ENCODE peak calls at places on chromosomes 7 and 10, in six cellular contexts. C is HepG2, L is HCT116, U is SK-N-SH, J is K562, T is GM12878. H is an unnamed sample.

GRCh38 chr7:94632338-94633024 is 23.5 kb downstream of the SGCE start:
- DNase-seq in C (no peak), J (no peak), L (no peak), T (no peak), U (no peak), H (no peak)

GRCh38 chr7:66043681-66044497 is 31.7 kb upstream of the ASL start:
- DNase-seq in T (no peak), C (no peak), U (no peak), J (no peak), L (no peak), H (no peak)

GRCh38 chr7:50637725-50638643 is 72.8 kb upstream of the DDC start:
- DNase-seq in U (no peak), C (no peak), L (no peak), J (no peak), T (no peak), H (no peak)

GRCh38 chr7:81331061-81332018 is 412.5 kb upstream of the SEMA3C start:
- DNase-seq in T (no peak), J (no peak), U (peak; percentile 43), L (no peak), C (no peak), H (no peak)

GRCh38 chr7:63899691-63900393 is 98.8 kb upstream of the ZNF722 start:
- DNase-seq in C (no peak), L (no peak), J (peak; percentile 45), U (peak; percentile 95), T (no peak), H (no peak)

GRCh38 chr10:127012769-127013152 is 107.5 kb downstream of the DOCK1 start:
- DNase-seq in T (no peak), U (no peak), C (no peak), L (peak; percentile 18), J (no peak), H (peak; percentile 42)

GRCh38 chr10:13299437-13300287 is at the start of gene PHYH:
- DNase-seq in L (peak; percentile 64), U (peak; percentile 93), T (no peak), J (peak; percentile 83), C (peak; percentile 70), H (no peak)

GRCh38 chr7:46369933-46370654 is 449.0 kb upstream of the IGFBP3 start:
- DNase-seq in T (no peak), C (no peak), J (no peak), L (peak; percentile 7), U (no peak), H (no peak)

GRCh38 chr10:18113881-18114280 is 26.3 kb upstream of the CACNB2 start:
- DNase-seq in C (no peak), L (no peak), T (no peak), U (no peak), J (no peak), H (no peak)

GRCh38 chr7:4724648-4725013 is 42.5 kb downstream of the FOXK1 start:
- DNase-seq in U (peak; percentile 67), C (peak; percentile 58), L (no peak), J (no peak), T (no peak), H (no peak)

GRCh38 chr7:26348987-26349809 is 57.5 kb downstream of the SNX10 start:
- DNase-seq in T (no peak), L (no peak), C (no peak), J (no peak), U (no peak), H (no peak)

GRCh38 chr7:4797858-4798705 is 22.7 kb downstream of the AP5Z1 start:
- DNase-seq in J (peak; percentile 76), L (peak; percentile 16), T (no peak), C (peak; percentile 31), U (peak; percentile 97), H (peak; percentile 38)

GRCh38 chr7:79716329-79716728 is 262.9 kb upstream of the MAGI2 start:
- DNase-seq in L (no peak), J (no peak), U (no peak), T (no peak), C (no peak), H (no peak)

GRCh38 chr10:28875535-28876208 is 198.4 kb downstream of the BAMBI start:
- DNase-seq in U (no peak), L (no peak), C (peak; percentile 73), J (no peak), T (no peak), H (no peak)

GRCh38 chr7:16719699-16720098 is 33.9 kb upstream of the TSPAN13 start:
- DNase-seq in J (peak; percentile 80), C (no peak), U (no peak), L (no peak), T (no peak), H (no peak)

GRCh38 chr7:131061158-131061557 is 266.5 kb upstream of the MKLN1 start:
- DNase-seq in J (no peak), T (no peak), L (no peak), C (no peak), U (no peak), H (no peak)

DNA sequence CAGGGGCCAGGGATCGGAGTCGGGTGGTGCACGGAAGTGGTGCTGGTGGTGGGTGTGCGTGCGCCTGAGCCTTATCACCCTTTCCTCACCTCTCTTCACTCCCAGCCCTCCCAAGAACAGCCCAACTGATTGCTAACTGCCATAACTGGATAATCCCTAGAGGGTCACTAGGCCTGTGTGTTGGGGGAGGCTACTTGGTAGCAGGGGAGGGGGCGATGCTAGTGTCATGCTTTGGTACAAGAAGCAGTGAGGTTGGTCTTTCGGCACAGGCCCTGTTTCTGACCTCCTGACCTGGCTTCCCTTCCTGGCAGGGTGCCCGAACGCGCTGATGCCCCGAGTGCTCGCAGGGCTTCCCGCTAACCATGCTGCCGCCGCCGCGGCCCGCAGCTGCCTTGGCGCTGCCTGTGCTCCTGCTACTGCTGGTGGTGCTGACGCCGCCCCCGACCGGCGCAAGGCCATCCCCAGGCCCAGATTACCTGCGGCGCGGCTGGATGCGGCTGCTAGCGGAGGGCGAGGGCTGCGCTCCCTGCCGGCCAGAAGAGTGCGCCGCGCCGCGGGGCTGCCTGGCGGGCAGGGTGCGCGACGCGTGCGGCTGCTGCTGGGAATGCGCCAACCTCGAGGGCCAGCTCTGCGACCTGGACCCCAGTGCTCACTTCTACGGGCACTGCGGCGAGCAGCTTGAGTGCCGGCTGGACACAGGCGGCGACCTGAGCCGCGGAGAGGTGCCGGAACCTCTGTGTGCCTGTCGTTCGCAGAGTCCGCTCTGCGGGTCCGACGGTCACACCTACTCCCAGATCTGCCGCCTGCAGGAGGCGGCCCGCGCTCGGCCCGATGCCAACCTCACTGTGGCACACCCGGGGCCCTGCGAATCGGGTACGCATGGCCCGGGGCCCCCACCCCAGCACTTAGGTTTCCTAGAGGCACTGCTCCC is 707 bp downstream of the KAZALD1 start:
- DNase-seq in L (no peak), J (peak; percentile 78), T (no peak), C (peak; percentile 68), U (peak; percentile 59), H (no peak)
- TF ChIP-seq REST in L (no peak), J (peak; percentile 69), T (no peak), C (no peak), U (no peak), H (no peak)

DNA sequence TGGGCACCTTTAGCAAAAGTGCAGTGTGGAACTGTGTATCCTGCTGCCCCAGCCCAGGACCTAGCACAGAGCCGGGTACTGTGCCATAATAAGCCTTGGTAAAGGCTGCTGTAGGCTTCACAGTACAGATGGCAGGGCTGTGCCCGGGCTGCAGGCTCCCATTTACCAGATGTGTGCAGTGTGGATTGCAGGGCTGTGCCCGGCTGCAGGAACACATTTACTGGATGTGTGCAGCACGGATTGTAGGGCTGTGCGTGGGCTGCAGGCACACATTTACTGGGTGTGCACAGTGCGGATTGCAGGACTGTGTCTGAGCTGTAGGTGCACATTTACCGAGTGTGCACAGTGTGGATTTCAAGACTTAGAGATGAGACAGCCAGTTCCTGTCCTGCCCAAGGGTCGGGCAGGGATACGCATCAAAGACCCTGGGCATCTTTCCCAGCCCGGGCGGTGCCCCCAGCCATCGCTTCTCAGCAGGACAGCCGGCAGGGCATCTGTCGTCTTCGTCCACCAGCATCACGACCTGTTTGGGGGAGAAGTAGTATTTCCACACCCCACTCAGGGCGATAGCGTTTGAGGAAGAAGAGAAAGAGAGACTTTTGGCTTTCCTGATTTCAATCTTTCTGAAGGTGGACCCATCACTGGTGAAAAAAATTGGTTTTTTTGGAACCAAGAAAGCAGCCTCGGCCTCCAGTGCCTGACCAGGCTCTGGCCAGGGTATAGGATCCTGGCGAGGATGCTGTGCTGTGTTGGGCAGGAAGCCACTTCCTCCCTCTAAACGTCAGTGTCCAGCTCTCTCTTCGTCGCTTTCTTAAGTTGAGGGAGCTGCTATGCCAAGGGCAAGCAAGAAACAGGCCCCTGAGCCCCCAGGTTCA is 180.8 kb downstream of the CUX1 start:
- DNase-seq in U (peak; percentile 72), L (no peak), T (no peak), J (no peak), C (no peak), H (no peak)
- TF ChIP-seq SIN3A in U (no peak), L (no peak), T (no peak), J (no peak), C (no peak), H (no peak)

DNA sequence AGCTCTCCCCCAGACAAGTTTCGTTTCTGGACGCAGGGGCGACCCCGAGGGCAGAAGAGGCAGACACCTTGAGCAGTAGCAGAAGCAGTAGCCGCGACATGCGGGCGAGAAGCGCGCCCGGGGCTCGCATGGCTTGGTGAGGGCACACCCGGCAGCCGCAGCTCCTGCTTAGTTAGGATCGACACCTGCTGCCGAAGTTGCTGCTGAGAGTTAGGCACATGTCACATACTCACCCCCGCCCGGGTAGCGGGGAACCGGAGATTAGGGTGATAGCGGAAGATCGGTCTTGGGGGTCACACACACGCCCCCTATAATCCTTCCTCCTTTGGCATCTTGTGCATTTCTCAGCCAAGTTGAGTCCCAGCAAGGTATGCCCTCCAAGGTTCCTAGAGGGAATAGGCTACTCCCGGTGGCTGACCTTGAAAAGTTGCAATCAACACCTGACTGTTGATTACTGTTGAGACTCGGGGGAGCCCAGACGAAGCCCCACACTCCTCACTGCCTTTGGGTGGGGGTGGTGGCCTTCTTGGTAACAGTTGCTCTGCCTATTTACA is 668 bp downstream of the GPR37 start:
- DNase-seq in T (no peak), L (no peak), J (no peak), U (peak; percentile 74), C (no peak), H (no peak)
- H3K27ac ChIP-seq in T (no peak overlapping the region), L (no peak overlapping the region), J (no peak overlapping the region), U (no peak overlapping the region), C (no peak overlapping the region), H (no peak overlapping the region)

GRCh38 chr10:104336829-104337526 is 1.3 kb downstream of the ITPRIP start:
- DNase-seq in J (no peak), U (no peak), C (peak; percentile 20), L (no peak), T (no peak), H (no peak)
- TF ChIP-seq REST in J (no peak), U (no peak), C (no peak), L (no peak), T (no peak), H (no peak)

H was measured in Panc1.